ENCODE peak calls at places on chromosomes 13 and 19, in four cellular contexts. O, C, R and F are unnamed samples.

GRCh38 chr13:46641274-46642081 is 88.5 kb downstream of the LRCH1 start:
- DNase-seq in O (no peak), C (no peak), R (no peak), F (no peak)

GRCh38 chr13:46896346-46897138 is at the start of gene HTR2A:
- DNase-seq in C (no peak), R (peak), O (peak), F (peak)

GRCh38 chr13:81171065-81171647 is 830.2 kb upstream of the SPRY2 start:
- DNase-seq in R (no peak), O (no peak), C (no peak), F (no peak)

GRCh38 chr13:73765651-73766384 is 368.4 kb downstream of the KLF12 start:
- DNase-seq in O (peak), R (peak), C (peak), F (peak)

GRCh38 chr13:43083750-43084149 is 60.4 kb downstream of the DNAJC15 start:
- DNase-seq in O (no peak), R (no peak), C (no peak), F (no peak)

GRCh38 chr19:48271531-48272151 is 1.8 kb downstream of the ZNF114 start:
- DNase-seq in R (no peak), O (no peak), C (peak), F (no peak)

GRCh38 chr13:112885782-112886268 is 83.2 kb upstream of the MCF2L start:
- DNase-seq in R (no peak), O (peak), C (peak), F (peak)

GRCh38 chr13:78608705-78609463 is 5.5 kb upstream of the POU4F1 start:
- DNase-seq in O (no peak), C (no peak), R (no peak), F (no peak)

GRCh38 chr13:44921478-44921877 is 67.8 kb downstream of the NUFIP1 start:
- DNase-seq in O (no peak), C (no peak), R (no peak), F (no peak)

GRCh38 chr13:49214917-49215376 is 5.2 kb upstream of the MLNR start:
- DNase-seq in O (no peak), R (peak), C (peak), F (no peak)

GRCh38 chr13:21576424-21576823 is 27.5 kb downstream of the MICU2 start:
- DNase-seq in O (no peak), C (no peak), R (no peak), F (no peak)

GRCh38 chr13:60798503-60798902 is 401.5 kb downstream of the TDRD3 start:
- DNase-seq in R (no peak), O (no peak), C (no peak), F (no peak)

GRCh38 chr13:45607931-45608330 is 7.6 kb downstream of the ERICH6B start:
- DNase-seq in R (no peak), C (no peak), O (no peak), F (no peak)

GRCh38 chr13:48891586-48891985 is 84.1 kb upstream of the FNDC3A start:
- DNase-seq in C (no peak), R (no peak), O (no peak), F (no peak)

GRCh38 chr19:54478677-54479266 is 5.7 kb upstream of the CDC42EP5 start:
- DNase-seq in R (peak), C (no peak), O (no peak), F (no peak)

GRCh38 chr19:9431475-9431874 is 3.9 kb downstream of the ZNF266 start:
- DNase-seq in C (peak), O (no peak), R (peak), F (no peak)

GRCh38 chr19:39858541-39858940 is 12.4 kb upstream of the FBL start:
- DNase-seq in R (peak), O (no peak), C (no peak), F (no peak)

GRCh38 chr19:41339936-41340335 is 13.8 kb downstream of the TGFB1 start:
- DNase-seq in C (no peak), R (no peak), O (no peak), F (no peak)

GRCh38 chr13:23321534-23322241 is 111.8 kb downstream of the SACS start:
- DNase-seq in C (no peak), R (no peak), O (no peak), F (peak)

GRCh38 chr19:7831452-7831851 is 1.4 kb downstream of the EVI5L start:
- DNase-seq in O (peak), C (no peak), R (no peak), F (no peak)

GRCh38 chr13:42832341-42833153 is 51.2 kb downstream of the FAM216B start:
- DNase-seq in C (no peak), O (no peak), R (peak), F (no peak)

GRCh38 chr13:87208636-87209035 is 462.5 kb upstream of the SLITRK5 start:
- DNase-seq in C (no peak), O (no peak), R (no peak), F (no peak)

GRCh38 chr19:35569281-35569781 is 5.9 kb upstream of the ATP4A start:
- DNase-seq in C (no peak), R (no peak), O (no peak), F (no peak)

GRCh38 chr19:40687525-40688016 is 2.9 kb downstream of the NUMBL start:
- DNase-seq in C (peak), R (no peak), O (peak), F (peak)

GRCh38 chr19:49852631-49853126 is 1.7 kb downstream of the PTOV1 start:
- DNase-seq in O (no peak), R (no peak), C (no peak), F (no peak)

GRCh38 chr19:37082307-37082706 is 4.1 kb downstream of the ZNF420 start:
- DNase-seq in O (no peak), C (no peak), R (no peak), F (no peak)

GRCh38 chr13:90311929-90312328 is 1035.6 kb upstream of the MIR17HG start:
- DNase-seq in O (no peak), C (no peak), R (no peak), F (no peak)

GRCh38 chr19:41993612-41994483 is at the start of gene ATP1A3:
- DNase-seq in O (no peak), C (peak), R (peak), F (no peak)

GRCh38 chr13:79530270-79530669 is 49.3 kb downstream of the NDFIP2 start:
- DNase-seq in R (no peak), O (no peak), C (no peak), F (no peak)

GRCh38 chr13:45873491-45874360 is 22.2 kb upstream of the SIAH3 start:
- DNase-seq in C (no peak), R (no peak), O (no peak), F (no peak)

GRCh38 chr13:36778083-36778671 is 40.8 kb upstream of the RFXAP start:
- DNase-seq in C (no peak), R (no peak), O (no peak), F (no peak)

GRCh38 chr13:76210262-76210661 is 574.1 kb downstream of the LMO7 start:
- DNase-seq in R (no peak), O (no peak), C (no peak), F (peak)

GRCh38 chr19:46537136-46538097 is 41.8 kb upstream of the PNMA8B start:
- DNase-seq in O (no peak), R (peak), C (peak), F (peak)

GRCh38 chr19:36686365-36687213 is 823 bp upstream of the ZNF567 start:
- DNase-seq in O (peak), C (no peak), R (peak), F (no peak)

GRCh38 chr13:33757713-33758112 is 60.2 kb upstream of the RFC3 start:
- DNase-seq in C (no peak), R (no peak), O (no peak), F (no peak)

GRCh38 chr13:33758113-33758512 is 59.8 kb upstream of the RFC3 start:
- DNase-seq in O (no peak), R (no peak), C (no peak), F (no peak)

GRCh38 chr13:33763021-33763420 is 54.9 kb upstream of the RFC3 start:
- DNase-seq in O (no peak), C (no peak), R (no peak), F (no peak)

GRCh38 chr13:33764716-33765115 is 53.2 kb upstream of the RFC3 start:
- DNase-seq in C (no peak), O (no peak), R (no peak), F (no peak)

GRCh38 chr13:33761744-33762143 is 56.2 kb upstream of the RFC3 start:
- DNase-seq in C (no peak), O (no peak), R (no peak), F (no peak)
- TF ChIP-seq CTCF in C (no peak), O (no peak), R (no peak), F (no peak)

GRCh38 chr19:6065685-6066365 is 44.5 kb downstream of the RFX2 start:
- DNase-seq in R (peak), C (peak), O (no peak), F (peak)
- H3K27ac ChIP-seq in R (no peak), C (peak), O (no peak), F (peak)

GRCh38 chr13:91595677-91596076 is 197.3 kb downstream of the GPC5 start:
- DNase-seq in R (no peak), C (no peak), O (no peak), F (no peak)

GRCh38 chr13:91596832-91597231 is 198.4 kb downstream of the GPC5 start:
- DNase-seq in O (no peak), C (no peak), R (no peak), F (no peak)

GRCh38 chr13:91601807-91602206 is 203.4 kb downstream of the GPC5 start:
- DNase-seq in R (no peak), O (no peak), C (no peak), F (no peak)

GRCh38 chr13:91601273-91601672 is 202.9 kb downstream of the GPC5 start:
- DNase-seq in C (no peak), R (no peak), O (no peak), F (no peak)

DNA sequence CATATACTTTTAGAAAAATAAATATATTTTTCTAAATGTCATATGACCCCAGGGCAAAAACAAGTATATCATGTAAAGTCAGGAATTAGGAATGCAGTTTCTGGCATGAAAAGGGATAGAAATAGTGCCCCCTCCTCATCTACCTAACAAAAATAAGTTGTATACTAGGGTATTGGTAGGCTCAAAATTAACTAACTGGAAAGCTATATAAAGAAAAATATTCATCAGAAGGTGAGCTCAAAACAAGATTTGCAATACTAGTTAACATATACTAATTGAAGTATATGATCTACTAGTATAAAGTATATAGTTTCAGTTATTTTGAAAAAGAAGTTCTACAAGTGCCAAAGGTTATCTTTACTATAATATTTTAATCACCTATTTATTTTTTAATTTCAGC is 200.2 kb downstream of the GPC5 start:
- DNase-seq in C (no peak), O (no peak), R (no peak), F (no peak)
- TF ChIP-seq CTCF in C (no peak), O (no peak), R (no peak), F (no peak)

GRCh38 chr13:20446405-20446804 is 79.3 kb downstream of the CRYL1 start:
- DNase-seq in C (no peak), R (no peak), O (no peak), F (no peak)
- H3K27ac ChIP-seq in C (no peak), R (no peak), O (no peak), F (peak)

GRCh38 chr19:2207008-2207407 is 29.1 kb downstream of the PLEKHJ1 start:
- DNase-seq in R (no peak), O (no peak), C (no peak), F (no peak)

GRCh38 chr19:2210206-2210605 is 25.9 kb downstream of the PLEKHJ1 start:
- DNase-seq in R (no peak), C (no peak), O (no peak), F (no peak)

GRCh38 chr19:2209408-2209807 is 26.7 kb downstream of the PLEKHJ1 start:
- DNase-seq in R (no peak), O (no peak), C (no peak), F (no peak)

GRCh38 chr19:2208975-2209374 is 27.2 kb downstream of the PLEKHJ1 start:
- DNase-seq in R (no peak), O (no peak), C (no peak), F (no peak)

GRCh38 chr19:2207991-2208860 is 27.9 kb downstream of the PLEKHJ1 start:
- DNase-seq in R (peak), O (no peak), C (peak), F (peak)
- TF ChIP-seq CTCF in R (peak), O (no peak), C (no peak), F (peak)

GRCh38 chr19:31350693-31351211 is 1.5 kb upstream of the TSHZ3 start:
- DNase-seq in O (peak), C (no peak), R (peak), F (no peak)
- H3K27ac ChIP-seq in O (peak), C (peak), R (peak), F (peak)

GRCh38 chr19:15358918-15359317 is 20.7 kb downstream of the AKAP8 start:
- DNase-seq in O (no peak), C (no peak), R (no peak), F (no peak)

GRCh38 chr19:15354557-15355296 is 22.4 kb upstream of the BRD4 start:
- DNase-seq in R (no peak), O (no peak), C (no peak), F (no peak)

GRCh38 chr19:15357906-15358305 is 21.7 kb downstream of the AKAP8 start:
- DNase-seq in C (no peak), O (no peak), R (no peak), F (no peak)

GRCh38 chr19:15353908-15354307 is 21.6 kb upstream of the BRD4 start:
- DNase-seq in C (no peak), R (no peak), O (no peak), F (no peak)
- TF ChIP-seq CTCF in C (no peak), R (no peak), O (no peak), F (no peak)

GRCh38 chr13:26406791-26407190 is 150.7 kb upstream of the WASF3 start:
- DNase-seq in O (no peak), C (no peak), R (no peak), F (no peak)

GRCh38 chr13:26412961-26413716 is 144.3 kb upstream of the WASF3 start:
- DNase-seq in O (no peak), C (no peak), R (no peak), F (no peak)

DNA sequence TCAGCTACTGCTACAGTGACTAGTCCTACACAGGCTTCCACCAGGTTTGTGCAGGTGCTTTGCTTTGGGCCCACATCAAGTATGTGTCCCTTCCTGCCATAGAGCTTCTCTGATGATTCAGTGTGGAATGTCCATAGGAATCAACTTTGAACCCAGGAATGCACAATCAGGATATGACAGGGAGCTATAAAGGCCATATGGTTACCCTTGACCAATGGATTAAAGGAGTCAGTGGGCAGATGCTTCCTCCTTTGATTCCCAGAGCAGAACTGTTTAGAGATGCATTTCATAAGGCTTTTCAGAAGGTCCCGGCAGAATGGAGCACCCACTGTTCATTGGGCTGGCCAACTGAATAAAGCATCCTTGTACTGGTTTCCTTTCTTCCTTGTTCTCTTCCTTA is 145.2 kb upstream of the WASF3 start:
- DNase-seq in R (no peak), O (no peak), C (no peak), F (no peak)
- H3K27ac ChIP-seq in R (no peak), O (no peak), C (no peak), F (no peak)